ENCODE peak calls at places on chromosomes 1 and 21, in ten cellular contexts. V, Z, O, M, E, B, F, H, Q and A are unnamed samples.

GRCh38 chr1:223774133-223774811 is 61.9 kb downstream of the CAPN2 start:
- DNase-seq in V (no peak), Z (no peak), O (no peak), M (no peak), E (no peak), B (no peak), F (peak; percentile 31), H (no peak), Q (no peak), A (no peak)

GRCh38 chr1:33735624-33736023 is 128.3 kb upstream of the HMGB4 start:
- DNase-seq in V (peak; percentile 18), Z (peak; percentile 20), O (peak; percentile 11), M (no peak), E (peak; percentile 35), B (no peak), F (peak; percentile 44), H (no peak), Q (no peak), A (peak; percentile 12)

GRCh38 chr1:181127898-181128453 is 39.5 kb downstream of the IER5 start:
- DNase-seq in V (no peak), Z (no peak), O (no peak), M (peak; percentile 78), E (no peak), B (no peak), F (peak; percentile 17), H (no peak), Q (no peak), A (peak; percentile 50)

GRCh38 chr1:167551359-167551758 is 2.2 kb downstream of the CREG1 start:
- DNase-seq in V (no peak), Z (no peak), O (no peak), M (peak; percentile 37), E (no peak), B (no peak), F (no peak), H (no peak), Q (no peak), A (no peak)

GRCh38 chr21:35019631-35020032 is 29.5 kb downstream of the RUNX1 start:
- DNase-seq in V (no peak), Z (no peak), O (no peak), M (no peak), E (no peak), B (no peak), F (no peak), H (no peak), Q (no peak), A (no peak)

GRCh38 chr1:205376739-205377138 is 20.0 kb upstream of the KLHDC8A start:
- DNase-seq in V (no peak), Z (peak; percentile 36), O (no peak), M (no peak), E (no peak), B (no peak), F (peak; percentile 58), H (no peak), Q (no peak), A (no peak)

GRCh38 chr1:187682112-187682511 is 853.4 kb downstream of the PLA2G4A start:
- DNase-seq in V (no peak), Z (no peak), O (no peak), M (no peak), E (no peak), B (no peak), F (no peak), H (no peak), Q (no peak), A (no peak)

GRCh38 chr1:110631836-110632620 is 25.9 kb upstream of the KCNA2 start:
- DNase-seq in V (no peak), Z (no peak), O (no peak), M (no peak), E (no peak), B (no peak), F (no peak), H (no peak), Q (no peak), A (no peak)

GRCh38 chr1:61143821-61144220 is 61.5 kb downstream of the NFIA start:
- DNase-seq in V (no peak), Z (peak; percentile 23), O (no peak), M (no peak), E (no peak), B (no peak), F (no peak), H (no peak), Q (no peak), A (peak; percentile 29)

GRCh38 chr1:33815061-33815460 is 48.8 kb upstream of the HMGB4 start:
- DNase-seq in V (no peak), Z (peak; percentile 93), O (peak; percentile 34), M (no peak), E (no peak), B (no peak), F (peak; percentile 81), H (no peak), Q (no peak), A (no peak)

GRCh38 chr21:44407493-44407892 is 47.8 kb upstream of the LRRC3 start:
- DNase-seq in V (no peak), Z (no peak), O (no peak), M (peak; percentile 85), E (no peak), B (no peak), F (no peak), H (no peak), Q (no peak), A (no peak)

GRCh38 chr1:162276493-162276892 is 100.2 kb downstream of the SPATA46 start:
- DNase-seq in V (peak; percentile 27), Z (peak; percentile 31), O (peak; percentile 42), M (peak; percentile 21), E (peak; percentile 46), B (no peak), F (peak; percentile 54), H (no peak), Q (no peak), A (peak; percentile 81)

GRCh38 chr1:39898648-39899603 is 2.8 kb downstream of the MYCL start:
- DNase-seq in V (no peak), Z (peak; percentile 79), O (peak; percentile 89), M (no peak), E (peak; percentile 56), B (no peak), F (peak; percentile 52), H (peak; percentile 77), Q (peak; percentile 16), A (peak; percentile 99)

GRCh38 chr1:32240140-32240951 is 6.7 kb upstream of the FAM167B start:
- DNase-seq in V (peak; percentile 76), Z (peak; percentile 58), O (peak; percentile 57), M (peak; percentile 11), E (peak; percentile 92), B (peak; percentile 62), F (no peak), H (peak; percentile 86), Q (peak; percentile 73), A (peak; percentile 74)

GRCh38 chr1:103516283-103516682 is 9.2 kb upstream of the RNPC3 start:
- DNase-seq in V (no peak), Z (no peak), O (no peak), M (no peak), E (no peak), B (no peak), F (no peak), H (no peak), Q (no peak), A (no peak)

GRCh38 chr1:53391982-53392381 is 64.1 kb upstream of the LRP8 start:
- DNase-seq in V (no peak), Z (no peak), O (no peak), M (no peak), E (no peak), B (no peak), F (peak; percentile 40), H (no peak), Q (no peak), A (no peak)

GRCh38 chr1:183315987-183316758 is 102.0 kb downstream of the NMNAT2 start:
- DNase-seq in V (no peak), Z (peak; percentile 11), O (no peak), M (no peak), E (no peak), B (no peak), F (no peak), H (no peak), Q (no peak), A (no peak)

GRCh38 chr1:67766117-67766978 is 66.9 kb downstream of the GNG12 start:
- DNase-seq in V (peak; percentile 7), Z (peak; percentile 96), O (peak; percentile 54), M (peak; percentile 9), E (peak; percentile 69), B (no peak), F (peak; percentile 93), H (peak; percentile 62), Q (peak; percentile 40), A (peak; percentile 80)

GRCh38 chr1:205229399-205229861 is 1.7 kb downstream of the TMCC2 start:
- DNase-seq in V (peak; percentile 22), Z (peak; percentile 53), O (peak; percentile 98), M (no peak), E (peak; percentile 89), B (peak; percentile 45), F (peak; percentile 43), H (peak; percentile 43), Q (peak; percentile 33), A (peak; percentile 97)

GRCh38 chr1:19390901-19391595 is 78.9 kb downstream of the SLC66A1 start:
- DNase-seq in V (peak; percentile 10), Z (peak; percentile 85), O (peak; percentile 21), M (peak; percentile 35), E (peak; percentile 4), B (peak; percentile 40), F (peak; percentile 89), H (peak; percentile 36), Q (peak; percentile 42), A (peak; percentile 30)

GRCh38 chr21:21230672-21231071 is 232.5 kb downstream of the NCAM2 start:
- DNase-seq in V (no peak), Z (peak; percentile 25), O (peak; percentile 2), M (no peak), E (no peak), B (no peak), F (peak; percentile 19), H (no peak), Q (no peak), A (no peak)

GRCh38 chr1:25197235-25197930 is 34.9 kb downstream of the SYF2 start:
- DNase-seq in V (no peak), Z (no peak), O (no peak), M (no peak), E (peak; percentile 47), B (no peak), F (no peak), H (peak; percentile 81), Q (no peak), A (no peak)